ENCODE peak calls at places on chromosomes 12 and 14, in six cellular contexts. R, F, C, Q, O and J are unnamed samples.

GRCh38 chr14:44803239-44803905 is 158.4 kb downstream of the KLHL28 start:
- DNase-seq in Q (peak; percentile 54), F (peak; percentile 4), C (no peak), R (peak; percentile 22), O (no peak), J (no peak)

GRCh38 chr12:12559699-12560296 is 2.9 kb downstream of the DUSP16 start:
- DNase-seq in R (no peak), O (no peak), C (no peak), Q (no peak), F (no peak), J (no peak)

GRCh38 chr12:6699989-6700645 is 498 bp downstream of the PIANP start:
- DNase-seq in O (peak; percentile 29), C (no peak), Q (peak; percentile 58), F (no peak), R (peak; percentile 31), J (peak; percentile 33)

GRCh38 chr12:43111608-43112007 is 440.4 kb downstream of the ADAMTS20 start:
- DNase-seq in F (no peak), R (no peak), Q (no peak), C (no peak), O (no peak), J (no peak)

GRCh38 chr14:21267886-21268611 is 1.2 kb downstream of the HNRNPC start:
- DNase-seq in Q (no peak), R (no peak), F (no peak), O (no peak), C (no peak), J (no peak)

GRCh38 chr12:30863839-30864238 is 62.7 kb upstream of the TSPAN11 start:
- DNase-seq in O (no peak), F (no peak), R (no peak), Q (no peak), C (no peak), J (no peak)

GRCh38 chr12:129826273-129826672 is 77.6 kb downstream of the TMEM132D start:
- DNase-seq in C (no peak), R (no peak), Q (no peak), F (no peak), O (no peak), J (no peak)

GRCh38 chr14:44165286-44165685 is 341.8 kb downstream of the FSCB start:
- DNase-seq in F (no peak), O (no peak), Q (no peak), C (no peak), R (no peak), J (no peak)

GRCh38 chr12:56169225-56169759 is 11.1 kb downstream of the MYL6 start:
- DNase-seq in Q (no peak), R (no peak), C (no peak), O (no peak), F (no peak), J (no peak)

GRCh38 chr12:86376052-86376451 is 119.9 kb upstream of the MGAT4C start:
- DNase-seq in R (no peak), F (no peak), O (no peak), Q (no peak), C (no peak), J (no peak)

GRCh38 chr12:72792889-72793288 is 520.7 kb downstream of the TRHDE start:
- DNase-seq in R (no peak), C (no peak), Q (no peak), F (no peak), O (no peak), J (no peak)

GRCh38 chr12:52787324-52787996 is 8.5 kb downstream of the KRT3 start:
- DNase-seq in F (no peak), O (no peak), C (no peak), R (no peak), Q (no peak), J (no peak)

GRCh38 chr12:118164798-118165486 is 29.0 kb downstream of the PEBP1 start:
- DNase-seq in R (no peak), C (no peak), Q (no peak), O (peak; percentile 39), F (no peak), J (peak; percentile 26)
- TF ChIP-seq CTCF in R (peak; percentile 43), C (peak; percentile 39), Q (peak; percentile 26), O (peak; percentile 73), F (peak; percentile 64), J (no peak)

DNA sequence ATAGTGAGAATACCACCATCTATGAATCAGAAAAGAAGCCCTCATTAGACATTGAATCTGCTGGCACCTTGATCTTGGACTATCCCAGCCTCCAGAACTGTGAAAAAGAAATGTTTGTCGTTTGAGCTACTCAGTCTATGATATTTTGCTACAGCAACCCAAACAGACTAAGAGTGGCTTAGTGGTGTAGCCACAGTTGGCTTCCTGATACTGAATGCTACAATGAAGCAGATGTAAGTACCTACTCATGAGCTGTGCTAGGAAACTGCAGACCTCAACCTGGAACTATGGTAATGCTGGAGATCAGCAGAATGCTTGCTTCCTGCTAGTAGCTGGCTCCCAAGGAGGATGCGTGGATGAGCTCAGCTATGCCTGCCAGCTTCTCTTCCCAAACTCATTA is 268.6 kb upstream of the CRY1 start:
- DNase-seq in R (no peak), O (no peak), F (no peak), Q (no peak), C (no peak), J (no peak)
- TF ChIP-seq CTCF in R (no peak), O (no peak), F (no peak), Q (no peak), C (no peak), J (no peak)

DNA sequence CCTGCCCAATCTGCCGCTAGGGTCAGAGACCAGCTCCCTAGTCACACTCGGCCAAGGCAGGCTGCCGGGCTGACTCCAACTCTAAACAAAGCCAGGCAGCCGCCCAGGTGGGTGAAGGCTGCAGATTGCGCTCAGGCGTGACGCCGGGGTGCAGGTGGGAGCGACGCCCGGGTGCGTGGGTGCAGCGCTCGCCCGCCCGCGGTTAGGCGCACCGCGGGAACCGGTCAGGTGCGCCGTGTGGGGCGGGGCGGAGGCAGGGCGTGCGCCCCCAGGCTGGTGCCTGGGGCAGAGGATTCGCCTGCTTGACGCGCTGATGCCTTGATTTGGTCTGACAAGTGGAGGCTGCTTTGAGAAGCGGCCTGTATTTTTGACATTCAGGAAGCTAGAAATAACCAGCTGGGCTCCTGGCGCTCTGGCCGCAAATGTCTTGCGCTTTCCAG is 126.7 kb upstream of the HIF1A start:
- DNase-seq in R (peak; percentile 75), C (peak; percentile 67), O (no peak), F (no peak), Q (peak; percentile 76), J (peak; percentile 72)
- TF ChIP-seq CTCF in R (peak; percentile 22), C (peak; percentile 36), O (peak; percentile 25), F (no peak), Q (no peak), J (no peak)

GRCh38 chr14:60734465-60735242 is at the start of gene MNAT1:
- DNase-seq in O (peak; percentile 73), F (peak; percentile 31), Q (peak; percentile 73), R (peak; percentile 73), C (peak; percentile 87), J (peak; percentile 84)
- TF ChIP-seq CTCF in O (peak; percentile 19), F (peak; percentile 25), Q (no peak), R (no peak), C (no peak), J (no peak)

GRCh38 chr12:117363953-117364486 is 2.6 kb upstream of the NOS1 start:
- DNase-seq in R (no peak), F (no peak), C (no peak), O (no peak), Q (no peak), J (no peak)
- TF ChIP-seq CTCF in R (no peak), F (no peak), C (no peak), O (no peak), Q (no peak), J (no peak)

DNA sequence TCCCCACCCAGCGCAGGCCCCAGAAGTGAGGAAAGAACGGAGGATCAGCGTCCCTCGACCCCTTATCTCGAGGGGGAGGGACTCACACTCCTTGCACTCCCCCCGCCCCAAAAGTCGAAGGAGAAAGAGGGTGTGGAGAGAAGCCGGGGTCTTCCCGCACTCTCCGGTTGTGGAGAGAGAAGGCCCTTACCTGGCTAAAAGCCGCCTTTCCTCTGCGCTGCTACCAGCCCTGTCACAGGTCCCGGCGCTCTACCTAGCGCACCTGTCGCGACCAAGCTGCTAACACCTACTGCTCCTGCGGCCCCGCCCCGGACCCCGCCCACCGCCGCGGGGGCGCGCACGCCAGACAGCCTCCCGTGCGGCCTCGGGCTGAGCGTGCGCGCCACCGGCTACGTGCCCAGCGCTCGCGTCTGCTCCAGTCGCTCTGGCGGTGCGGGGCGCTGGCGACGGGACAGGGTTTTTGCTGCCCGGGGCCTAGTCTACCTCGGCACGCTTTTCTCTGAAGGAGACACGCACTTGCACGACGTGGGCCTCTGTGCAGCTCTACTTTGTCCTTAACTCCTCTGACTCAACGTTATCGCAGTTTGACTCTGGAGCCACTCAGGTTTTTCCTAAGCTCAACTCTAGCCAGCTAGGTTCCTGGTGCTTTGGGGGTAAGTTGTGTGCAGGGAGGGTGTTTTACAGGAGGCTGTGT is at the start of gene LIMA1:
- DNase-seq in O (peak; percentile 73), C (peak; percentile 88), R (peak; percentile 97), Q (peak; percentile 96), F (no peak), J (peak; percentile 94)
- TF ChIP-seq CTCF in O (no peak), C (peak; percentile 55), R (no peak), Q (no peak), F (peak; percentile 60), J (peak; percentile 44)

GRCh38 chr14:40870252-40870651 is 736.4 kb upstream of the LRFN5 start:
- DNase-seq in F (no peak), Q (no peak), C (no peak), R (no peak), O (no peak), J (no peak)
- TF ChIP-seq CTCF in F (no peak), Q (no peak), C (no peak), R (no peak), O (peak; percentile 44), J (no peak)

GRCh38 chr12:224330-224729 is 10.4 kb upstream of the SLC6A12 start:
- DNase-seq in C (no peak), O (no peak), F (no peak), R (no peak), Q (no peak), J (no peak)
- TF ChIP-seq CTCF in C (no peak), O (no peak), F (no peak), R (no peak), Q (no peak), J (no peak)

GRCh38 chr12:124716208-124717141 is 147.2 kb downstream of the SCARB1 start:
- DNase-seq in Q (no peak), O (no peak), C (no peak), F (no peak), R (no peak), J (no peak)
- TF ChIP-seq CTCF in Q (no peak), O (no peak), C (no peak), F (no peak), R (no peak), J (no peak)